ENCODE peak calls at places on chromosomes 1 and 21, in six cellular contexts. N, G, E, I, J and U are unnamed samples.

GRCh38 chr1:1616045-1616821 is 933 bp downstream of the MIB2 start:
- DNase-seq in N (peak), G (no peak), E (no peak), I (no peak), J (no peak), U (no peak)

GRCh38 chr21:43597052-43597451 is 62.2 kb downstream of the HSF2BP start:
- DNase-seq in N (peak), G (no peak), E (no peak), I (peak), J (no peak), U (peak)

GRCh38 chr1:2587860-2588571 is 1.4 kb downstream of the PRXL2B start:
- DNase-seq in N (no peak), G (no peak), E (no peak), I (no peak), J (no peak), U (no peak)

GRCh38 chr1:83508485-83509151 is 490.3 kb downstream of the TTLL7 start:
- DNase-seq in N (peak), G (peak), E (no peak), I (peak), J (no peak), U (peak)

GRCh38 chr1:6660415-6661049 is 35.9 kb downstream of the THAP3 start:
- DNase-seq in N (no peak), G (no peak), E (no peak), I (no peak), J (no peak), U (no peak)

GRCh38 chr1:178651742-178652141 is 73.3 kb upstream of the RALGPS2 start:
- DNase-seq in N (no peak), G (no peak), E (no peak), I (no peak), J (no peak), U (no peak)

GRCh38 chr1:179761296-179761695 is 18.2 kb downstream of the FAM163A start:
- DNase-seq in N (no peak), G (no peak), E (no peak), I (no peak), J (no peak), U (no peak)

GRCh38 chr1:240906477-240906876 is 294.5 kb upstream of the GREM2 start:
- DNase-seq in N (peak), G (no peak), E (no peak), I (no peak), J (peak), U (peak)

GRCh38 chr1:29811247-29811646 is 574.9 kb downstream of the PTPRU start:
- DNase-seq in N (no peak), G (no peak), E (no peak), I (no peak), J (no peak), U (no peak)

GRCh38 chr1:25572708-25573590 is 29.5 kb downstream of the LDLRAP1 start:
- DNase-seq in N (peak), G (peak), E (no peak), I (peak), J (peak), U (no peak)